ENCODE peak calls at places on chromosomes 3 and 15, in ten cellular contexts. S is fibroblast of mammary gland, L is psoas muscle, Q is fibroblast of lung, R is cardiac muscle cell, V is fibroblast of pulmonary artery, O is cardiac fibroblast, H is PC-3, N is GM06990, B is epithelial cell of esophagus. W is an unnamed sample.

GRCh38 chr3:126849768-126850167 is 133.1 kb upstream of the PLXNA1 start:
- DNase-seq in L (no peak), O (no peak), Q (no peak), V (no peak), B (no peak), S (no peak), N (no peak), R (no peak), H (no peak), W (no peak)

GRCh38 chr3:1118074-1118473 is 25.2 kb downstream of the CNTN6 start:
- DNase-seq in L (no peak), V (peak; percentile 25), O (no peak), B (peak; percentile 42), H (peak; percentile 27), S (peak; percentile 59), N (no peak), R (no peak), Q (peak; percentile 5), W (no peak)

GRCh38 chr15:62549345-62549970 is 384.4 kb upstream of the C2CD4B start:
- DNase-seq in Q (peak; percentile 48), B (peak; percentile 71), L (no peak), O (peak; percentile 44), S (peak; percentile 54), R (peak; percentile 49), V (peak; percentile 57), N (no peak), H (peak; percentile 48), W (peak; percentile 39)

GRCh38 chr15:84887928-84888327 is 3.5 kb downstream of the SLC28A1 start:
- DNase-seq in Q (no peak), B (no peak), L (no peak), N (no peak), V (no peak), R (no peak), H (no peak), S (no peak), O (no peak), W (peak; percentile 9)

GRCh38 chr15:80587007-80587406 is 108.1 kb upstream of the ABHD17C start:
- DNase-seq in L (no peak), S (no peak), H (no peak), N (no peak), V (no peak), O (no peak), Q (no peak), B (no peak), R (no peak), W (no peak)

GRCh38 chr3:98827221-98827620 is 64.1 kb downstream of the ST3GAL6 start:
- DNase-seq in L (no peak), H (no peak), S (no peak), O (peak; percentile 23), N (no peak), V (no peak), R (no peak), B (no peak), Q (no peak), W (no peak)

GRCh38 chr3:71874618-71875017 is 89.7 kb upstream of the PROK2 start:
- DNase-seq in Q (peak; percentile 10), L (no peak), B (no peak), S (no peak), V (no peak), O (no peak), R (no peak), N (peak; percentile 15), H (no peak), W (peak; percentile 48)

GRCh38 chr3:158313344-158313927 is 203.5 kb downstream of the RSRC1 start:
- DNase-seq in H (peak; percentile 56), O (peak; percentile 51), S (peak; percentile 48), B (peak; percentile 62), N (no peak), L (no peak), V (peak; percentile 55), Q (peak; percentile 48), R (peak; percentile 61), W (peak; percentile 53)

GRCh38 chr3:10949197-10949596 is 43.4 kb upstream of the SLC6A1 start:
- DNase-seq in V (no peak), H (no peak), S (no peak), L (no peak), N (no peak), R (no peak), Q (no peak), B (no peak), O (no peak), W (no peak)

GRCh38 chr3:10948326-10948725 is 44.2 kb upstream of the SLC6A1 start:
- DNase-seq in V (no peak), S (no peak), R (no peak), H (no peak), B (no peak), L (no peak), Q (no peak), N (no peak), O (no peak), W (no peak)

GRCh38 chr3:10952525-10952924 is 40.0 kb upstream of the SLC6A1 start:
- DNase-seq in Q (no peak), O (no peak), V (no peak), R (no peak), L (no peak), N (no peak), S (no peak), H (no peak), B (no peak), W (no peak)

GRCh38 chr3:10951295-10951926 is 41.1 kb upstream of the SLC6A1 start:
- DNase-seq in B (no peak), Q (no peak), N (no peak), O (no peak), S (no peak), L (no peak), R (no peak), H (no peak), V (no peak), W (no peak)

DNA sequence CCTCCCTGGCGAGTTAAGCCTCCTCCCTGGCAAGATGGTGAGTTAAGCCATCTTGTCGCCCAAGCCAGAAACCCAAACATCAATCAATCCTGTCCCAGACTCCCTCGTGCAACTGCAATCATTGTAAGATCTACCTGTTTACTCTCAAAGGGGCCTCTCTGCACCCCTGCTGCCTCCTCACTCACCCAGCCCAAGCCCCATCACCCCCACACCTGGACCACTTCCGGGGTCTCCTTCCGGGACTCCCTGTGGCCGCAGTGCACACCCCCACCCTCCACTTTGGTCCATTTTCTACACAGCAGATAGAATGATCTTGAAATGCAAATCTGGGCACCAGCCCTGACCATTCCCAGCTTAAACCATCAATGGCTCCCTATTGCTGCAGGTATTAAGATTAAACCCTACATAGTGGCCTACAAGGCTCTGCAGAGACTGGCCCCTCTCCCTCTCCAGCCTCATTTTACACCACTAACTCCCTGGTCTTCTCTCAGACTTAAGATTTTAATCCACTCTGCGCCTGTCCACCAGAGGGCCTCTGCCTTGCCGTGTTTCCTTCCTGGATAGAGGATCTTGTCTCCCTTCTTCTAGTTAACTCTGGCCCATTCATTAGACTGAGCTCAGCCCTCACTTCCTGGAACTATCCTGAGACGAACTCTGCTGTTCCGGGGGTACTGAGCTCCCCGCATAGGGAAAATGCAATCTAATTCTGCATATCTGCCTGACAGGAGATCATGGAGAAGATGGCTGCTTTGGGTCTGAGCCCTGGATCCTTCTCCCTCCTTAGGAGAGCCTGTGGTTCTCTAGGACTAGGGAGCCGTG is 41.9 kb upstream of the SLC6A1 start:
- DNase-seq in O (peak; percentile 65), H (peak; percentile 67), V (peak; percentile 57), Q (peak; percentile 47), B (peak; percentile 58), S (peak; percentile 56), R (peak; percentile 38), N (no peak), L (no peak), W (peak; percentile 9)
- TF ChIP-seq CTCF in O (peak; percentile 71), H (peak; percentile 88), V (peak; percentile 73), Q (peak; percentile 69), B (peak; percentile 72), S (peak; percentile 72), R (peak; percentile 79), N (peak; percentile 45), L (peak; percentile 55), W (peak; percentile 36)

GRCh38 chr3:118785415-118785814 is 249.2 kb downstream of the IGSF11 start:
- DNase-seq in H (no peak), B (no peak), V (no peak), R (no peak), S (no peak), O (no peak), L (no peak), Q (no peak), N (no peak), W (no peak)

GRCh38 chr3:118781879-118782278 is 252.8 kb downstream of the IGSF11 start:
- DNase-seq in S (no peak), O (no peak), N (no peak), H (no peak), L (no peak), V (no peak), Q (no peak), B (no peak), R (no peak), W (no peak)

GRCh38 chr3:118782755-118783202 is 251.9 kb downstream of the IGSF11 start:
- DNase-seq in B (peak; percentile 55), Q (no peak), S (no peak), O (no peak), L (no peak), H (peak; percentile 45), R (peak; percentile 7), V (no peak), N (peak; percentile 86), W (peak; percentile 86)
- H3K4me3 ChIP-seq in B (no peak overlapping the region), Q (no peak overlapping the region), S (no peak overlapping the region), O (no peak overlapping the region), L (no peak overlapping the region), H (no peak overlapping the region), R (no peak overlapping the region), V (no peak overlapping the region), N (no peak overlapping the region), W (no peak overlapping the region)

GRCh38 chr3:44429459-44429858 is 48.0 kb downstream of the ZNF445 start:
- DNase-seq in V (no peak), O (no peak), H (no peak), Q (no peak), N (no peak), L (no peak), S (no peak), R (no peak), B (no peak), W (no peak)

GRCh38 chr3:44428910-44429309 is 48.6 kb downstream of the ZNF445 start:
- DNase-seq in S (no peak), N (no peak), H (no peak), R (no peak), O (no peak), L (no peak), B (no peak), Q (no peak), V (no peak), W (no peak)

GRCh38 chr3:44434834-44435510 is 42.5 kb downstream of the ZNF445 start:
- DNase-seq in R (no peak), S (no peak), V (no peak), O (no peak), L (no peak), N (no peak), B (no peak), Q (no peak), H (no peak), W (no peak)

GRCh38 chr3:44427683-44428082 is 49.8 kb downstream of the ZNF445 start:
- DNase-seq in O (no peak), S (no peak), H (no peak), N (no peak), Q (no peak), B (no peak), R (no peak), L (no peak), V (no peak), W (no peak)

GRCh38 chr3:44430466-44430865 is 47.0 kb downstream of the ZNF445 start:
- DNase-seq in L (no peak), Q (no peak), V (no peak), N (no peak), S (no peak), R (no peak), O (no peak), B (no peak), H (no peak), W (no peak)
- TF ChIP-seq CTCF in L (no peak), Q (no peak), V (no peak), N (no peak), S (no peak), R (no peak), O (no peak), B (no peak), H (no peak), W (no peak)

DNA sequence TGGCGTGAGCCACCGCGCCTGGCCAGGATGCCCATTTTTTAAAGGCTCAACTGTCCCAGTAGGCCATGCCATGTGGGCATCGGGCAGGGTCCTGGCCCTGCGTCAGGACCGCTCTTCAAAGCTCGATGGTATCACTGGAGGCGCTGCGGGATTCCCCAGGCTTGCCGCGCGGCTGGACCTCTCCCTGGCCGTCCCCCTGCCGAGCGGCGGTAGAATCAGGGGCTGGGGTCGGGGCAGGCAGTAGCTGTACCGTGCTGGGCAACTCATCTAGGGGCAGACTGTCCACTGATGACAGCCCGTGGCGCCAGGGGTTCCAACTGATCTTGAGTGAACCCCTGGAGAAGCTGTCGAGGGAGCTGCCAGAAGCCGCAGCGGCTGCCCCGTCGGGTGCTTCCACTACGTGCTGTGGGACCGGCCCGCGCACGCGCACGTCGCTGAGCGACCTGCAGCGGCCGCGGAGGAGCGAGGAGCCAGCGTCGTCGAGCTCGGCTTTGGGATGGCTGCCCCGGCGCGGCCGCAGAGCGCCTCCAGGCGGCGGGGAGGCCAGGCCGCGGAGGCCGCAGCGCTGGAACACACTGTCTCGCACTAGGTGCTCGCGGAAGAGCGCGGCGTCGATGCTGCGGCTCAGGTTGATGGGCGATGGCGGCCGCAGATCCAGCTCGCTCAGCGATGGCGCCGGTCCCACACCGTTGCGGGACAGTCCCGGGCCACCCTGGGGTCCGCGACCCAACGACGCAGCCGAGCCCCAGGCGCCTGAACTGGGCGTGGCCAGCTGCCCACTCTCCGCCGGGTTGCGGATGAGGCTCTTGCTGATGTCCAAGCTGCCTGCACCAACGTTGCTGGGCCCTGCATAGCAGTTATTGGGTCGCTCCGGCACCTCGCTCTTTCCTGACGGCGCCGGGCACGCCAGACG is 5.8 kb downstream of the PRRT3 start:
- DNase-seq in O (peak; percentile 95), L (peak; percentile 90), R (peak; percentile 93), H (peak; percentile 96), V (peak; percentile 92), Q (peak; percentile 91), S (peak; percentile 86), B (peak; percentile 95), N (no peak), W (no peak)
- H3K4me3 ChIP-seq in O (peak overlapping the region; percentile 61), L (peak overlapping the region; percentile 81), R (peak overlapping the region; percentile 42), H (peak overlapping the region; percentile 91), V (peak overlapping the region; percentile 65), Q (peak overlapping the region; percentile 53), S (peak overlapping the region; percentile 60), B (peak overlapping the region; percentile 75), N (no peak overlapping the region), W (no peak overlapping the region)